ENCODE peak calls at places on chromosomes 13 and 19, in ten cellular contexts. T is RPMI7951; C is nephron progenitor cell; W is GM12865; E is stomach; G is astrocyte of the cerebellum; S is CD4-positive, alpha-beta T cell; V is kidney tubule cell; Y is MV-4-11; M is amniotic epithelial cell. F is an unnamed sample.

GRCh38 chr19:20066861-20067260 is 10.9 kb upstream of the ZNF90 start:
- DNase-seq in W (no peak), C (no peak), S (no peak), V (no peak), G (no peak), M (no peak), E (peak; percentile 57), T (no peak), Y (no peak), F (no peak)

GRCh38 chr13:108734676-108735075 is 105.3 kb downstream of the MYO16 start:
- DNase-seq in E (no peak), W (no peak), C (no peak), M (no peak), V (no peak), S (no peak), Y (no peak), T (no peak), G (no peak), F (no peak)

GRCh38 chr19:4399871-4400768 is at the start of gene SH3GL1:
- DNase-seq in M (peak; percentile 81), T (peak; percentile 84), S (peak; percentile 94), C (peak; percentile 94), Y (peak; percentile 89), W (peak; percentile 96), E (peak; percentile 96), V (peak; percentile 91), G (peak; percentile 84), F (peak; percentile 95)

GRCh38 chr19:41409288-41409687 is 11.7 kb downstream of the BCKDHA start:
- DNase-seq in S (no peak), E (peak; percentile 76), C (no peak), T (peak; percentile 74), V (peak; percentile 82), Y (no peak), M (peak; percentile 59), W (peak; percentile 24), G (no peak), F (no peak)

GRCh38 chr19:41341669-41342490 is 11.8 kb downstream of the TGFB1 start:
- DNase-seq in C (no peak), Y (no peak), M (no peak), S (no peak), E (peak; percentile 72), V (no peak), T (no peak), W (no peak), G (no peak), F (no peak)

GRCh38 chr19:12893582-12893981 is 2.6 kb downstream of the GCDH start:
- DNase-seq in E (no peak), V (no peak), W (no peak), S (no peak), C (no peak), Y (no peak), G (no peak), T (no peak), M (no peak), F (no peak)

GRCh38 chr13:101892296-101892695 is 439.8 kb downstream of the ITGBL1 start:
- DNase-seq in W (no peak), M (no peak), S (no peak), E (no peak), Y (no peak), T (no peak), G (peak; percentile 23), V (peak; percentile 10), C (no peak), F (no peak)

GRCh38 chr13:44078806-44079378 is 199.2 kb downstream of the LACC1 start:
- DNase-seq in T (no peak), W (no peak), E (no peak), M (no peak), S (no peak), V (no peak), C (no peak), Y (no peak), G (no peak), F (no peak)

GRCh38 chr13:72397265-72397664 is 330.2 kb downstream of the MZT1 start:
- DNase-seq in C (no peak), V (no peak), W (no peak), Y (no peak), M (no peak), T (no peak), E (no peak), G (no peak), S (no peak), F (no peak)

GRCh38 chr19:33063356-33064116 is 1.2 kb downstream of the RHPN2 start:
- DNase-seq in V (peak; percentile 56), W (no peak), C (peak; percentile 22), M (peak; percentile 44), E (peak; percentile 73), T (peak; percentile 38), S (no peak), Y (peak; percentile 49), G (no peak), F (no peak)

GRCh38 chr13:36352350-36352749 is 6.2 kb upstream of the SPART start:
- DNase-seq in M (peak; percentile 70), V (peak; percentile 37), E (no peak), W (no peak), Y (no peak), S (no peak), C (no peak), T (no peak), G (no peak), F (no peak)

GRCh38 chr13:77136902-77137420 is 110.0 kb upstream of the FBXL3 start:
- DNase-seq in M (peak; percentile 97), W (no peak), T (peak; percentile 2), E (no peak), G (peak; percentile 57), V (peak; percentile 11), S (no peak), Y (no peak), C (no peak), F (no peak)

GRCh38 chr13:111204438-111205177 is 89.5 kb downstream of the ARHGEF7 start:
- DNase-seq in S (no peak), M (peak; percentile 87), G (no peak), E (no peak), W (no peak), Y (peak; percentile 58), C (peak; percentile 18), V (no peak), T (peak; percentile 73), F (no peak)

GRCh38 chr13:37194428-37194861 is 89.0 kb upstream of the CSNK1A1L start:
- DNase-seq in V (no peak), C (no peak), Y (no peak), S (no peak), M (no peak), T (peak; percentile 52), E (no peak), W (no peak), G (peak; percentile 50), F (no peak)

GRCh38 chr13:44870456-44870929 is 118.8 kb downstream of the NUFIP1 start:
- DNase-seq in V (no peak), M (no peak), C (no peak), W (no peak), Y (no peak), T (no peak), G (no peak), S (no peak), E (peak; percentile 95), F (no peak)

GRCh38 chr19:15303105-15303780 is 29.1 kb downstream of the BRD4 start:
- DNase-seq in W (no peak), S (no peak), C (no peak), G (no peak), T (no peak), M (peak; percentile 55), V (no peak), Y (no peak), E (no peak), F (no peak)

GRCh38 chr13:97198753-97199152 is 23.4 kb upstream of the MBNL2 start:
- DNase-seq in T (no peak), W (no peak), E (no peak), S (no peak), M (no peak), V (peak; percentile 35), Y (no peak), G (no peak), C (no peak), F (no peak)

GRCh38 chr13:114095486-114095885 is 36.9 kb downstream of the RASA3 start:
- DNase-seq in V (no peak), S (no peak), Y (no peak), G (no peak), M (no peak), C (no peak), T (no peak), E (no peak), W (no peak), F (no peak)

GRCh38 chr19:17405250-17406038 is at the start of gene BST2:
- DNase-seq in G (no peak), E (peak; percentile 64), M (peak; percentile 98), W (peak; percentile 95), V (peak; percentile 75), Y (peak; percentile 97), S (peak; percentile 23), T (peak; percentile 94), C (no peak), F (no peak)

GRCh38 chr19:29680447-29680846 is 15.2 kb downstream of the PLEKHF1 start:
- DNase-seq in T (peak; percentile 18), G (no peak), S (peak; percentile 75), V (no peak), M (no peak), E (peak; percentile 62), C (no peak), Y (peak; percentile 87), W (peak; percentile 91), F (no peak)